ENCODE peak calls at places on chromosomes 13 and 19, in six cellular contexts. M, B, G, V, S and Z are unnamed samples.

GRCh38 chr19:36209372-36209771 is 5.1 kb downstream of the ZNF565 start:
- DNase-seq in M (no peak), B (no peak), G (no peak), V (no peak), S (no peak), Z (no peak)

GRCh38 chr13:42478531-42479156 is 95.3 kb upstream of the TNFSF11 start:
- DNase-seq in M (no peak), B (no peak), G (no peak), V (no peak), S (no peak), Z (no peak)

GRCh38 chr13:94382960-94383359 is 96.5 kb downstream of the DCT start:
- DNase-seq in M (no peak), B (no peak), G (no peak), V (no peak), S (no peak), Z (no peak)

GRCh38 chr13:27375686-27376326 is 48.6 kb upstream of the GTF3A start:
- DNase-seq in M (no peak), B (peak), G (no peak), V (peak), S (no peak), Z (no peak)

GRCh38 chr13:24923305-24923640 is 159.3 kb downstream of the RNF17 start:
- DNase-seq in M (no peak), B (no peak), G (peak), V (no peak), S (no peak), Z (peak)

GRCh38 chr13:28744091-28744536 is 25.3 kb upstream of the SLC46A3 start:
- DNase-seq in M (no peak), B (peak), G (no peak), V (no peak), S (no peak), Z (no peak)

GRCh38 chr13:34863360-34864135 is 78.5 kb upstream of the NBEA start:
- DNase-seq in M (no peak), B (no peak), G (peak), V (no peak), S (no peak), Z (peak)

GRCh38 chr19:2321565-2322283 is 6.7 kb downstream of the LSM7 start:
- DNase-seq in M (no peak), B (no peak), G (no peak), V (no peak), S (no peak), Z (no peak)

GRCh38 chr19:14383898-14384669 is 2.8 kb downstream of the ADGRE5 start:
- DNase-seq in M (no peak), B (peak), G (no peak), V (peak), S (no peak), Z (no peak)

GRCh38 chr13:41988244-41988643 is 27.3 kb upstream of the VWA8 start:
- DNase-seq in M (no peak), B (no peak), G (no peak), V (no peak), S (no peak), Z (no peak)

GRCh38 chr13:73870970-73871935 is 263.0 kb downstream of the KLF12 start:
- DNase-seq in M (no peak), B (peak), G (peak), V (no peak), S (no peak), Z (peak)

GRCh38 chr13:86892330-86892729 is 778.8 kb upstream of the SLITRK5 start:
- DNase-seq in M (no peak), B (no peak), G (no peak), V (no peak), S (no peak), Z (no peak)

GRCh38 chr19:3366104-3366760 is at the start of gene NFIC:
- DNase-seq in M (peak), B (peak), G (peak), V (no peak), S (peak), Z (peak)

GRCh38 chr13:95858286-95859075 is 181.5 kb downstream of the DNAJC3 start:
- DNase-seq in M (no peak), B (no peak), G (no peak), V (no peak), S (no peak), Z (no peak)

GRCh38 chr19:29404015-29404414 is 121.8 kb upstream of the VSTM2B start:
- DNase-seq in M (no peak), B (no peak), G (no peak), V (no peak), S (no peak), Z (no peak)

GRCh38 chr13:43257765-43258164 is 234.4 kb downstream of the DNAJC15 start:
- DNase-seq in M (no peak), B (no peak), G (no peak), V (no peak), S (no peak), Z (no peak)

GRCh38 chr13:30421093-30422055 is 919 bp upstream of the UBE2L5 start:
- DNase-seq in M (peak), B (peak), G (no peak), V (peak), S (peak), Z (peak)

GRCh38 chr19:3826163-3826562 is 40.0 kb upstream of the MATK start:
- DNase-seq in M (no peak), B (no peak), G (no peak), V (no peak), S (no peak), Z (no peak)

GRCh38 chr19:917323-918151 is at the start of gene KISS1R:
- DNase-seq in M (no peak), B (no peak), G (no peak), V (peak), S (no peak), Z (no peak)
- TF ChIP-seq CTCF in M (no peak), B (no peak), G (peak), V (peak), S (no peak), Z (peak)

DNA sequence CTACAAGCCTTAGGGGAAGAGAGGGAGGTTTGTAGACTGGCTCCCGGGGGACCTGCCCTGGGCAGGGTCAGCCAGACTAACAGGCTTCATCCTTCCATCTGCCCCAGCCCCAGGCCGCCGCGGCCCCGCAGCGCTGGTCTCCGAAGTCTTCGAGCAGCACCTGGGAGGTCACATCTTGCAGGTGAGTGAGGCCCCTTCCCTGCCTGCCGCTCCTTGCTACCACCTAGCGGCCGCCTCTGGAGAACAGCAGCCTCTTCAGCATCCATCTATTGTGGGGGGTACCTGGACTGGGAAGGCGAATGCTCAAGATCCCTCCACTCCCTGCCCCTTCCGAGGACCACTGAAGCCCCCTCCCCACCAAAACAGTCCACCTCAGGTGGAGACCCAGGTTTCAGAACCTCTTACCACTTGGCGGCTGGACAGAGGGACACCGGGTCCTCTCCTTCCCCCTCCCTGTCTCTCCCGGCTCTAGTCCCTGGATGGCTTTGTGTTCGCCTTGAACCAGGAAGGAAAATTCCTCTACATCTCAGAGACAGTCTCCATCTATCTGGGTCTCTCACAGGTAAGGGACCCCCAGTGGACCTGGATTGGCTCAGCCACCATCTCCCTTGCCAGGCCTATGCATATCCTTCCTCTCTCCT is 12.7 kb downstream of the NPAS1 start:
- DNase-seq in M (no peak), B (no peak), G (no peak), V (peak), S (no peak), Z (no peak)
- TF ChIP-seq CTCF in M (no peak), B (peak), G (peak), V (peak), S (peak), Z (peak)

GRCh38 chr13:46717275-46717674 is 79.7 kb downstream of the ESD start:
- DNase-seq in M (no peak), B (no peak), G (no peak), V (no peak), S (no peak), Z (no peak)

GRCh38 chr13:46716821-46717220 is 80.1 kb downstream of the ESD start:
- DNase-seq in M (no peak), B (no peak), G (no peak), V (no peak), S (no peak), Z (no peak)

GRCh38 chr13:46715363-46715762 is 81.6 kb downstream of the ESD start:
- DNase-seq in M (no peak), B (no peak), G (no peak), V (no peak), S (no peak), Z (no peak)

DNA sequence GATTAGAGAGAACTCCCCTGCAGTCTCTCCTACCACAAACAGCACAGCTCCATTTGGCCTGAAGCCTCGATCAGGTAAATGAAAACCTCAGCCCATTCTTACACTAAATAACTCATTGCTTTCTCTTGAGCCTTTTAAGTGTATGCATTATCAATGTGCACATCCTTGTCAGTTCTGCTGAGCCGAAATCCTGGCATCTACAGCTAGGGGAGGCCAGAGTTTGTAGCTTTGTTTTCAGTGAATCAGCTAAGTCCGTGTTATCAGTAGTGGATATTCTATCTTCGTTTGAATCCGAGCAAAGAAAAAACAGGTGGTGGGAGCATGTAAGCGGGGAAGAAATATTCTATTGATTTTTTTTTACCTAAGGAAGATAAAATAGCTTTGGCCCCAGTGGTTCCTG is 84.4 kb downstream of the ESD start:
- DNase-seq in M (no peak), B (no peak), G (no peak), V (no peak), S (no peak), Z (no peak)
- TF ChIP-seq CTCF in M (no peak), B (no peak), G (no peak), V (no peak), S (no peak), Z (no peak)

DNA sequence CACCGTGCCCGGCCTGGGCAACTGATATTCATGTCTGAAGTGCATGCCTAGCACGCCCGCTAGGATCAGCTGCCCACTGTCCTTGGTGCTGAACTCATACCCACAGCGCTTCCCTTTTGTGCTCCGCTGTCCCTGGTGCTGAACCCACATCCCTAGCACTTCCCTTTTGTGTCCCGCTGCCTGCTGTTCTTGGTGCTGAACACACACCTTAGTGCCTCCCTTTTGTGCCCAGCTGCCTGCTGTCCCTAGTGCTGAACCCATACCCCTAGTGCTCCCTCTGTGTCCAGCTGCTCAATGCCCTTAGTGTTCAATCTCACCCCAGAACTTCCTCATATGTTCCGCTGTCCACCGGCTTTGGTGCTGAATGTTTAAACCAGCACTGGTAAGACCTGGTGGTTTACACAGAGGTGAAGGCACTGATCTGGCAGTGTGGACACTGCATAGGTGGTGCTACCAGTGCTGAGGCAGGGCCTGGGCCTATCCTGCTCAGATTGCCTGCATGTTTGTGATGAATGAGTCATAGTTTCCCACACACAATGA is 26.3 kb upstream of the SIGLEC11 start:
- DNase-seq in M (peak), B (peak), G (peak), V (peak), S (no peak), Z (peak)
- TF ChIP-seq CTCF in M (no peak), B (peak), G (peak), V (no peak), S (no peak), Z (no peak)

GRCh38 chr19:53010494-53010893 is 3.2 kb upstream of the ERVV-1 start:
- DNase-seq in M (no peak), B (no peak), G (no peak), V (no peak), S (no peak), Z (no peak)
- TF ChIP-seq CTCF in M (no peak), B (no peak), G (no peak), V (no peak), S (no peak), Z (no peak)

GRCh38 chr19:49916839-49917733 is 11.9 kb upstream of the ATF5 start:
- DNase-seq in M (no peak), B (no peak), G (no peak), V (no peak), S (no peak), Z (no peak)
- TF ChIP-seq CTCF in M (no peak), B (no peak), G (no peak), V (no peak), S (no peak), Z (no peak)